ENCODE peak calls at places on chromosomes 6 and 20, in seven cellular contexts. M is Panc1, L is upper lobe of left lung, T is HepG2, N is HCT116, Q is GM12878, B is K562. S is an unnamed sample. For H3K4me1 and H3K36me3, the result is how much of the 10 kb centered on the place peaks cover.

GRCh38 chr6:158290040-158290439 is 22.2 kb upstream of the TULP4 start:
- ATAC-seq in M (no peak), L (no peak), T (no peak), N (no peak), Q (peak), B (no peak), S (no peak)

GRCh38 chr6:167479967-167480653 is 155.2 kb downstream of the TTLL2 start:
- ATAC-seq in M (no peak), L (no peak), T (peak), N (no peak), Q (no peak), B (no peak), S (peak)

GRCh38 chr6:34132486-34133185 is 13.3 kb downstream of the GRM4 start:
- ATAC-seq in M (no peak), L (no peak), T (peak), N (no peak), Q (peak), B (peak), S (no peak)

GRCh38 chr20:38764563-38765355 is 16.5 kb downstream of the ACTR5 start:
- ATAC-seq in M (peak), L (no peak), T (peak), N (peak), Q (no peak), B (no peak), S (no peak)

GRCh38 chr6:13338038-13338437 is 9.7 kb upstream of the TBC1D7 start:
- ATAC-seq in M (no peak), L (no peak), T (no peak), N (no peak), Q (peak), B (no peak), S (no peak)

GRCh38 chr6:51001399-51001798 is 182.7 kb downstream of the TFAP2B start:
- ATAC-seq in M (no peak), L (no peak), T (peak), N (no peak), Q (no peak), B (peak), S (no peak)

GRCh38 chr6:25614052-25614451 is 38.0 kb upstream of the SCGN start:
- ATAC-seq in M (no peak), L (no peak), T (peak), N (no peak), Q (no peak), B (no peak), S (no peak)

GRCh38 chr6:80433010-80433665 is 326.7 kb downstream of the BCKDHB start:
- ATAC-seq in M (no peak), L (no peak), T (peak), N (no peak), Q (no peak), B (no peak), S (no peak)

GRCh38 chr20:31494131-31494530 is 19.0 kb downstream of the REM1 start:
- ATAC-seq in M (peak), L (no peak), T (peak), N (peak), Q (no peak), B (peak), S (no peak)

GRCh38 chr6:3841711-3842565 is 7.2 kb upstream of the FAM50B start:
- ATAC-seq in M (peak), L (peak), T (peak), N (no peak), Q (no peak), B (no peak), S (peak)

GRCh38 chr6:3610206-3610605 is 141.3 kb downstream of the PXDC1 start:
- ATAC-seq in M (no peak), L (no peak), T (no peak), N (no peak), Q (no peak), B (no peak), S (no peak)

GRCh38 chr6:81696505-81696904 is 56.0 kb downstream of the TENT5A start:
- ATAC-seq in M (no peak), L (no peak), T (peak), N (peak), Q (peak), B (no peak), S (no peak)

GRCh38 chr6:7008451-7008988 is 99.2 kb upstream of the RREB1 start:
- ATAC-seq in M (no peak), L (no peak), T (no peak), N (no peak), Q (no peak), B (no peak), S (no peak)

GRCh38 chr6:109738667-109739066 is 47.6 kb downstream of the FIG4 start:
- ATAC-seq in M (no peak), L (no peak), T (no peak), N (no peak), Q (no peak), B (no peak), S (no peak)

GRCh38 chr6:149230729-149231434 is 86.6 kb upstream of the TAB2 start:
- ATAC-seq in M (no peak), L (no peak), T (no peak), N (no peak), Q (peak), B (no peak), S (no peak)

GRCh38 chr20:19758888-19759331 is 852 bp downstream of the RIN2 start:
- ATAC-seq in M (peak), L (peak), T (peak), N (no peak), Q (peak), B (no peak), S (peak)

GRCh38 chr20:47244451-47244850 is 112.0 kb downstream of the ZMYND8 start:
- ATAC-seq in M (no peak), L (no peak), T (no peak), N (no peak), Q (no peak), B (no peak), S (no peak)

GRCh38 chr6:53623497-53623896 is 42.1 kb downstream of the KLHL31 start:
- ATAC-seq in M (no peak), L (peak), T (no peak), N (no peak), Q (no peak), B (no peak), S (no peak)

GRCh38 chr6:89098461-89098860 is 17.9 kb downstream of the PNRC1 start:
- ATAC-seq in M (no peak), L (no peak), T (no peak), N (no peak), Q (peak), B (no peak), S (no peak)

GRCh38 chr20:56202493-56203077 is 45.9 kb upstream of the MC3R start:
- ATAC-seq in M (peak), L (no peak), T (peak), N (no peak), Q (no peak), B (no peak), S (no peak)

GRCh38 chr6:1286972-1287600 is 24.8 kb upstream of the FOXQ1 start:
- ATAC-seq in M (no peak), L (peak), T (no peak), N (no peak), Q (no peak), B (no peak), S (no peak)

GRCh38 chr20:3135507-3136070 is 24.1 kb downstream of the FASTKD5 start:
- ATAC-seq in M (no peak), L (no peak), T (no peak), N (peak), Q (no peak), B (no peak), S (no peak)

GRCh38 chr6:24918641-24919403 is 16.9 kb downstream of the RIPOR2 start:
- ATAC-seq in M (no peak), L (no peak), T (no peak), N (no peak), Q (peak), B (no peak), S (no peak)

GRCh38 chr6:40950986-40951730 is 87.9 kb downstream of the UNC5CL start:
- ATAC-seq in M (peak), L (no peak), T (no peak), N (no peak), Q (no peak), B (no peak), S (no peak)

GRCh38 chr6:113876654-113877053 is 19.5 kb downstream of the MARCKS start:
- ATAC-seq in M (no peak), L (no peak), T (peak), N (peak), Q (no peak), B (peak), S (no peak)

GRCh38 chr20:50745634-50746137 is 14.3 kb downstream of the PARD6B start:
- ATAC-seq in M (no peak), L (no peak), T (no peak), N (no peak), Q (no peak), B (no peak), S (no peak)

GRCh38 chr6:138527376-138528092 is 28.2 kb upstream of the NHSL1 start:
- ATAC-seq in M (no peak), L (peak), T (peak), N (no peak), Q (no peak), B (no peak), S (no peak)

GRCh38 chr20:63690898-63691710 is 5.3 kb upstream of the TNFRSF6B start:
- ATAC-seq in M (peak), L (no peak), T (no peak), N (no peak), Q (peak), B (no peak), S (no peak)

GRCh38 chr20:42281801-42282200 is 663.6 kb upstream of the CHD6 start:
- ATAC-seq in M (no peak), L (no peak), T (no peak), N (no peak), Q (no peak), B (no peak), S (no peak)

GRCh38 chr6:149168968-149169367 is 148.5 kb upstream of the TAB2 start:
- ATAC-seq in M (no peak), L (no peak), T (peak), N (no peak), Q (peak), B (no peak), S (no peak)

GRCh38 chr6:108559884-108560462 is 744 bp upstream of the FOXO3 start:
- ATAC-seq in M (peak), L (no peak), T (peak), N (peak), Q (peak), B (peak), S (peak)

GRCh38 chr6:166423051-166423745 is 40.5 kb upstream of the MPC1 start:
- ATAC-seq in M (no peak), L (peak), T (no peak), N (no peak), Q (no peak), B (no peak), S (no peak)

GRCh38 chr20:41005361-41005729 is 23.3 kb upstream of the TOP1 start:
- ATAC-seq in M (no peak), L (peak), T (no peak), N (no peak), Q (no peak), B (no peak), S (peak)

GRCh38 chr6:80527552-80528052 is 421.1 kb downstream of the BCKDHB start:
- ATAC-seq in M (no peak), L (peak), T (peak), N (no peak), Q (no peak), B (no peak), S (no peak)

GRCh38 chr6:157455028-157455714 is 74.2 kb downstream of the ZDHHC14 start:
- ATAC-seq in M (no peak), L (no peak), T (no peak), N (no peak), Q (no peak), B (peak), S (no peak)

DNA sequence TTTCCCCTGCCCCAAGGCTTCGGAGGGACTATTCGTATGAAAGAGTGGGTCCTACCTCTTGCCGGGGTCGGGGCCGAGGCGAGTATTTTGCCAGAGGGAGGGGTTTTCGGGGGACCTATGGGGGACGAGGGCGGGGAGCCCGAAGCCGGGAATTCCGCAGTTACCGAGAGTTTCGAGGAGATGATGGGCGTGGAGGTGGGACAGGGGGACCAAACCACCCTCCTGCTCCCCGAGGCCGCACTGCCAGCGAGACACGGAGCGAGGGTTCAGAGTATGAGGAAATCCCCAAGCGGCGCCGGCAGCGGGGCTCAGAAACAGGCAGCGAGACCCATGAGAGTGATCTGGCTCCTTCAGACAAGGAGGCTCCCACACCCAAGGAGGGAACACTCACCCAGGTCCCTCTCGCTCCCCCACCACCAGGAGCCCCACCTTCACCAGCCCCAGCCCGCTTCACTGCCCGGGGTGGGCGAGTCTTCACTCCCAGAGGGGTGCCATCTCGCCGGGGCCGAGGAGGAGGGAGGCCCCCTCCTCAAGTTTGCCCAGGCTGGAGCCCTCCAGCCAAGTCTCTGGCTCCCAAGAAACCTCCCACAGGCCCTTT is 11.3 kb downstream of the PRRC2A start:
- ATAC-seq in M (no peak), L (no peak), T (no peak), N (peak), Q (no peak), B (peak), S (no peak)
- TF ChIP-seq POLR2AphosphoS5 in M (no peak), L (no peak), T (peak), N (peak), Q (no peak), B (peak), S (peak)

DNA sequence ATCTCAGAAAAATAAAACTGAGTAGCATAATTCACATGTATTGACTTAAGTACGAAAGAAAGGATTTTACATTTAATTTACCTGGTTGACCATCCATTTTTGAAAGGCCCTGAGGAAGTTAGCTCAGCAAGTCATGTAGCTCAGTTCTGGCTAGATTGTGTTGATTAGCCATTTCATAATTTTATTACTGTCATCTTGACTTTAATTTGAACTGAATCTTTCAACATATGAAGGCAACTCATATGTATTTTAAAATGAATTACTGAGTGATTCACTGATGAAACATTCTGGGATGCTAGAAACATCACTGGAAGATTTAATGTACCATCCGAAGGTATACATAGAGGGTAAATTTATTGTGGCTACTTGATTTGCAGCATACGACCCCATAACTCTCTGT is 101.8 kb downstream of the BMP5 start:
- ATAC-seq in M (no peak), L (no peak), T (no peak), N (no peak), Q (no peak), B (no peak), S (no peak)
- H3K4me1 ChIP-seq in M (under half), L (under half), T (under half), N (under half), Q (under half), B (under half), S (under half)

GRCh38 chr20:58706150-58706892 is 13.7 kb downstream of the NPEPL1 start:
- ATAC-seq in M (no peak), L (no peak), T (no peak), N (no peak), Q (no peak), B (no peak), S (no peak)

GRCh38 chr20:58706975-58707681 is 14.5 kb downstream of the NPEPL1 start:
- ATAC-seq in M (no peak), L (no peak), T (peak), N (no peak), Q (no peak), B (no peak), S (no peak)

GRCh38 chr20:58707770-58708169 is 15.2 kb downstream of the NPEPL1 start:
- ATAC-seq in M (no peak), L (no peak), T (no peak), N (no peak), Q (no peak), B (no peak), S (no peak)

GRCh38 chr20:58703765-58704331 is 11.2 kb downstream of the NPEPL1 start:
- ATAC-seq in M (no peak), L (no peak), T (no peak), N (no peak), Q (no peak), B (no peak), S (no peak)

GRCh38 chr20:58705525-58705924 is 12.9 kb downstream of the NPEPL1 start:
- ATAC-seq in M (no peak), L (no peak), T (no peak), N (no peak), Q (no peak), B (no peak), S (peak)
- H3K36me3 ChIP-seq in M (under half), L (half or more), T (under half), N (under half), Q (under half), B (under half), S (under half)

GRCh38 chr6:162019311-162019710 is 708.3 kb downstream of the PRKN start:
- ATAC-seq in M (no peak), L (no peak), T (no peak), N (no peak), Q (no peak), B (no peak), S (no peak)
- TF ChIP-seq POLR2AphosphoS5 in M (no peak), L (no peak), T (no peak), N (no peak), Q (no peak), B (no peak), S (no peak)